ENCODE peak calls at places on chromosomes 3 and 15, in five cellular contexts. T is fibroblast of mammary gland; V is activated CD4-positive, alpha-beta T cell treated with anti-CD3 and anti-CD28 coated beads, Interleukin-2, amount 50 U/mL, for 4 hours; D is stimulated activated CD8-positive, alpha-beta memory T cell treated with anti-CD3 and anti-CD28 coated beads, Interleukin-4, amount 100 ng/mL, for 24 hours; S is OCI-LY7. K is an unnamed sample.

GRCh38 chr3:72288955-72289707 is 504.2 kb upstream of the PROK2 start:
- DNase-seq in T (no peak), S (peak; percentile 71), D (no peak), V (no peak), K (peak; percentile 64)

GRCh38 chr3:11385908-11386307 is 113.7 kb downstream of the ATG7 start:
- DNase-seq in T (peak; percentile 50), D (no peak), V (no peak), S (no peak), K (no peak)

GRCh38 chr15:88658972-88659931 is 20.4 kb downstream of the ISG20 start:
- DNase-seq in S (no peak), D (no peak), V (no peak), T (peak; percentile 69), K (no peak)

GRCh38 chr15:83848315-83849050 is 194.6 kb downstream of the ADAMTSL3 start:
- DNase-seq in S (no peak), V (no peak), T (peak; percentile 97), D (no peak), K (no peak)

GRCh38 chr3:124562769-124563168 is 167.5 kb upstream of the UMPS start:
- DNase-seq in T (no peak), S (no peak), D (no peak), V (no peak), K (no peak)

GRCh38 chr3:179105881-179106280 is 34.3 kb upstream of the ZMAT3 start:
- DNase-seq in V (no peak), D (no peak), T (no peak), S (no peak), K (no peak)

GRCh38 chr15:33384307-33384706 is 73.5 kb downstream of the RYR3 start:
- DNase-seq in S (no peak), V (no peak), T (no peak), D (no peak), K (no peak)

GRCh38 chr3:118742760-118743159 is 291.9 kb downstream of the IGSF11 start:
- DNase-seq in S (no peak), V (no peak), D (no peak), T (no peak), K (no peak)

GRCh38 chr3:31941230-31941632 is 39.8 kb downstream of the OSBPL10 start:
- DNase-seq in D (no peak), S (no peak), V (no peak), T (no peak), K (no peak)

GRCh38 chr15:90903733-90904536 is 833 bp downstream of the MAN2A2 start:
- DNase-seq in S (no peak), V (no peak), D (no peak), T (no peak), K (no peak)

GRCh38 chr15:101451192-101451799 is 38.2 kb downstream of the PCSK6 start:
- DNase-seq in T (peak; percentile 43), D (no peak), V (no peak), S (no peak), K (peak; percentile 97)

GRCh38 chr3:133077688-133078087 is 39.5 kb downstream of the TMEM108 start:
- DNase-seq in S (no peak), T (no peak), V (no peak), D (no peak), K (no peak)

GRCh38 chr3:182837855-182838454 is 44.7 kb downstream of the ATP11B start:
- DNase-seq in S (peak; percentile 33), T (peak; percentile 56), D (no peak), V (no peak), K (no peak)

GRCh38 chr3:151863611-151864010 is 9.8 kb upstream of the SUCNR1 start:
- DNase-seq in T (peak; percentile 32), S (no peak), D (no peak), V (no peak), K (no peak)

GRCh38 chr15:40358492-40359353 is 704 bp downstream of the DISP2 start:
- DNase-seq in S (peak; percentile 75), D (peak; percentile 38), V (no peak), T (no peak), K (no peak)

GRCh38 chr15:91891788-91892187 is 38.3 kb downstream of the SLCO3A1 start:
- DNase-seq in T (no peak), D (no peak), V (no peak), S (no peak), K (no peak)

GRCh38 chr3:57592306-57592705 is 4.8 kb downstream of the ARF4 start:
- DNase-seq in V (no peak), T (no peak), S (no peak), D (no peak), K (no peak)